ENCODE peak calls at places on chromosomes 3 and 15, in six cellular contexts. U is type B pancreatic cell, X is SK-N-SH, L is WTC11, S is endothelial cell, I is hepatocyte. N is an unnamed sample.

GRCh38 chr15:99987119-99987506 is 253.9 kb upstream of the LYSMD4 start:
- DNase-seq in U (no peak), X (no peak), L (no peak), S (no peak), I (no peak), N (no peak)

GRCh38 chr3:31952205-31952604 is 28.9 kb downstream of the OSBPL10 start:
- DNase-seq in U (no peak), X (no peak), L (no peak), S (no peak), I (no peak), N (no peak)

GRCh38 chr3:32236377-32236776 is 2.1 kb upstream of the CMTM8 start:
- DNase-seq in U (no peak), X (no peak), L (no peak), S (no peak), I (no peak), N (no peak)

GRCh38 chr3:49900491-49901153 is 3.1 kb downstream of the MST1R start:
- DNase-seq in U (no peak), X (no peak), L (no peak), S (no peak), I (peak; percentile 73), N (no peak)

GRCh38 chr3:139100821-139101220 is 56.1 kb upstream of the PRR23C start:
- DNase-seq in U (no peak), X (no peak), L (no peak), S (no peak), I (no peak), N (no peak)

GRCh38 chr3:25156526-25157075 is 271.5 kb upstream of the RARB start:
- DNase-seq in U (no peak), X (no peak), L (no peak), S (no peak), I (peak; percentile 45), N (no peak)

GRCh38 chr15:69823223-69823907 is 274.4 kb downstream of the TLE3 start:
- DNase-seq in U (no peak), X (peak; percentile 72), L (no peak), S (no peak), I (peak; percentile 16), N (no peak)

GRCh38 chr3:194330579-194330978 is 20.5 kb downstream of the CPN2 start:
- DNase-seq in U (no peak), X (peak; percentile 56), L (no peak), S (no peak), I (no peak), N (no peak)

GRCh38 chr15:72222433-72222832 is 8.6 kb downstream of the PKM start:
- DNase-seq in U (no peak), X (no peak), L (no peak), S (no peak), I (no peak), N (no peak)

DNA sequence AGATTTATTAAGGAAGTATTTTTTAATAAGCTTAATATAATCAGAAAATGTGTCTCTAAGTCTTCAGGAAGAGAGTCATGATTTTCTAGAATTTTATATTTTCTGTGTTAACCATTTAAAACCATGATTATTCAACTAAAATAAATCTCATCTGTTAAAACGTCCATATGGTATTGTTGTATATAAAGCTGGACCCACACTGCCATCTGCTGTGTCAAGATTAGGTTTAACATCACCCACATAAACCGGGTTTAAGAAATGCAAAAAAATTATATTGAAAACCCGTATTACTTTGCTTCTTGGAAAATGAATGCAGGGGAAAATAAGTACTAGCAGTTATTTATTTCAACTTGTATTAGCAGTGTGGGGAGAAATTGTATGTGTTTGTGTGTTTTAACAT is 9.5 kb upstream of the CCDC66 start:
- DNase-seq in U (no peak), X (peak; percentile 29), L (no peak), S (no peak), I (peak; percentile 9), N (no peak)
- TF ChIP-seq CTCF in U (peak; percentile 44), X (peak; percentile 27), L (no peak), S (no peak), I (peak; percentile 48), N (no peak)

DNA sequence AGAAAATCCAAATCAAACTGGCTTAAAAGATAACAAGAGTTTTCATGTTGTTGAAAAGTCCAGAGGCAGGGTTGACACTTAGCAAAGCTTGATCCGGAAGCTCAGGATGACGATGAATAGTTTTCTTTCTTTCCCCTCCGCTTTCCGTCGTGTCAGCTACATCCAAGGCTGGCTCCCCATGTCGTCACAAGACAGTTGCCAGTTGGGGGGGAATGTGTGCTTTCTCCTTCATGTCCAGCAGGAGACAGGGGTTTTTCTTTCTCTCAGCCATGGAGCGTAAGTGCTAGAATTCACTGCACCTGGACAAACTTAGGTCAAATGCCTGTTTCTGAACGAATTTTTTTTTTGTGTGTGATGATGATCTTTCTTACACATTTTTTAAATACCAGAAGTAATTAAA is 273.8 kb upstream of the RGMA start:
- DNase-seq in U (no peak), X (no peak), L (no peak), S (peak; percentile 19), I (peak; percentile 21), N (no peak)
- TF ChIP-seq CTCF in U (peak; percentile 72), X (no peak), L (no peak), S (no peak), I (no peak), N (peak; percentile 16)

DNA sequence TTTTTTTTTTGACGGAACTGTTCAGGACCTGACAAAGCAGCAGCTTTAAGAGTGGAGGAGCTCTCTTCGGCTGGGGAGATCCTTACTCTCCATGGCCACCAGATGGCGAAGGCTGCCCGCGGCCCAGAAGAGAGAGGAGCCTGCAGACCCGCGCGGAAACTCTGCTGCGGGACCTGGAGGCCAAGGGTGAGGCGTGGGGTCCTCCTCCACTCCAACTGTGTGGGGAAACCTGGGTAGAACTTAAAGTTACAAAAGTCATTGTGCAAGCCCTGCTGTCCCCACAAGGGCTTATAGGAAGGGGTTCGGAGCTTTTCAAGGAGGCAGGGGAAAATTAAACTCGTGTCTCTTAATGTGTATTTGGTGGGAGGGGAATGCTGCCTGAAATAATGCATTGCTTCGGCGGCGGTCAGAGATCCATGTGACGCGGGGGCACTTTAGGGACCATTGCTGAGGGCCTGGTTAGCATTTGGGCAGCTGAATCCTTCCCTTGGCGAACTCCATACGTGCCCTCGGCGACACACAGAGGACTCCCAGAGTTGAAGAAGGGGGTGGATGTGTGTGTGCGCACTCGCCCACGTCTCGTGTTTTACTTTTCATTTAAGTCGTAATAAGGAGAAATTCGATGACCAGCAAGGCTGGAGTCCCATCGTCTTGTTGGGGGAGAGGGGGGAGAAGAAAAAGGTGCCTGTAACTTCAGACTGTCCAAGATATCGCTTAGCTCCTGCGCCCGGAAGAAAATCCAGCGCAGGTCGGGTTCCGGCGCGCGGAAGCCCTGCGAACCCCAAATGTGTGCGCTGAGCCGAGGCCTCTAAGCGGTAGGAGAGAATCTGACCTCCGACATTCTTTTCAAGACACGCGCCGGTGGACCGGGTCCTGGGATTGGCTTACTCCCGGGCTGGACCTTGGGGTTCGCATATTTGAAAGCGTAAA is 9.7 kb downstream of the EOMES start:
- DNase-seq in U (peak; percentile 80), X (peak; percentile 86), L (peak; percentile 78), S (peak; percentile 81), I (peak; percentile 89), N (peak; percentile 79)
- TF ChIP-seq CTCF in U (peak; percentile 90), X (peak; percentile 81), L (peak; percentile 62), S (peak; percentile 57), I (peak; percentile 80), N (peak; percentile 70)

GRCh38 chr3:30553641-30554316 is 52.6 kb upstream of the TGFBR2 start:
- DNase-seq in U (no peak), X (no peak), L (no peak), S (no peak), I (no peak), N (no peak)

GRCh38 chr3:30554317-30554690 is 52.1 kb upstream of the TGFBR2 start:
- DNase-seq in U (no peak), X (no peak), L (no peak), S (no peak), I (no peak), N (no peak)

GRCh38 chr3:30555968-30556367 is 50.4 kb upstream of the TGFBR2 start:
- DNase-seq in U (no peak), X (no peak), L (no peak), S (no peak), I (no peak), N (no peak)

GRCh38 chr3:30551927-30552326 is 54.5 kb upstream of the TGFBR2 start:
- DNase-seq in U (no peak), X (no peak), L (no peak), S (no peak), I (no peak), N (no peak)

DNA sequence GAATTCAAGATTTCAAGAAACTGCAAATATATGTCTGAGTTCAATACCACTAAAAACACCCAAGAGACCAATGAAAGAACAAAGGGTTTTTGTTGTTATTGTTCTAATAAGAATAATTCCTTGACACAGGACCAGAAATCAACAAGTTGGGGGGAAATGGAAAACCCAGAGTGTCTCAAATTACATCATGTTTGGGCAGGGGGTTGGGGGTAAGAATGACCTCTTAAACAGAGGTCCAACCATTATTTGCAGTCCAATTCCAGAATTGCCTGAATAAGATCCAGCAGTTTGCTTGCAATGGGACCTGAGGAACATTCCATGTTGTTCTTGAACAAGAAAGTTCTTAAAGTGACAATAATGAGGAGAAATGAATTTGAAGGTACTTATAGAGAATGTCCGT is 48.5 kb upstream of the TGFBR2 start:
- DNase-seq in U (no peak), X (no peak), L (no peak), S (no peak), I (no peak), N (no peak)
- TF ChIP-seq CTCF in U (no peak), X (no peak), L (no peak), S (no peak), I (no peak), N (no peak)

N was measured in nephron progenitor cell.